ENCODE peak calls at places on chromosomes 6 and 20, in seven cellular contexts. B is GM23338, G is HCT116, S is PC-3, Z is neural progenitor cell, D is hepatocyte, R is SK-N-SH. Q is an unnamed sample.

GRCh38 chr6:90502381-90502780 is 84.5 kb downstream of the MAP3K7 start:
- DNase-seq in B (no peak), D (no peak), G (no peak), S (no peak), R (no peak), Z (no peak), Q (no peak)

GRCh38 chr20:60257671-60258070 is 299.4 kb downstream of the CDH26 start:
- DNase-seq in S (no peak), Z (no peak), R (no peak), B (no peak), D (no peak), G (no peak), Q (no peak)

GRCh38 chr6:21348462-21349195 is 244.9 kb upstream of the SOX4 start:
- DNase-seq in Z (peak), G (no peak), S (peak), D (peak), B (peak), R (no peak), Q (no peak)

GRCh38 chr20:45588800-45589199 is 9.7 kb upstream of the WFDC8 start:
- DNase-seq in R (no peak), B (peak), Z (no peak), D (no peak), S (peak), G (no peak), Q (no peak)

GRCh38 chr20:31278178-31278577 is 20.7 kb downstream of the DEFB115 start:
- DNase-seq in D (no peak), B (no peak), G (no peak), R (no peak), Z (no peak), S (no peak), Q (no peak)

GRCh38 chr6:73078908-73079610 is 146.2 kb downstream of the KHDC1L start:
- DNase-seq in B (no peak), G (no peak), Z (no peak), R (no peak), D (no peak), S (peak), Q (no peak)

GRCh38 chr6:118808794-118809668 is 84.9 kb upstream of the ASF1A start:
- DNase-seq in D (no peak), Z (no peak), B (no peak), R (no peak), S (no peak), G (no peak), Q (peak)

GRCh38 chr20:50048420-50049166 is 64.4 kb downstream of the UBE2V1 start:
- DNase-seq in S (no peak), G (no peak), R (no peak), Z (no peak), D (no peak), B (no peak), Q (no peak)

GRCh38 chr6:88870728-88871330 is 92.6 kb downstream of the RNGTT start:
- DNase-seq in Z (peak), B (peak), G (peak), S (peak), R (peak), D (peak), Q (peak)

GRCh38 chr6:106005013-106005412 is 81.1 kb upstream of the PRDM1 start:
- DNase-seq in D (no peak), G (no peak), B (peak), Z (no peak), S (no peak), R (no peak), Q (no peak)

GRCh38 chr6:5486214-5486613 is 224.9 kb downstream of the FARS2 start:
- DNase-seq in D (no peak), S (no peak), G (no peak), Z (no peak), B (no peak), R (no peak), Q (no peak)

GRCh38 chr6:13689511-13690256 is 22.0 kb downstream of the RANBP9 start:
- DNase-seq in R (no peak), Z (no peak), S (peak), B (no peak), G (no peak), D (no peak), Q (no peak)

GRCh38 chr6:55016261-55016660 is 158.1 kb upstream of the HCRTR2 start:
- DNase-seq in D (no peak), R (no peak), G (no peak), Z (no peak), S (no peak), B (no peak), Q (no peak)

GRCh38 chr6:51960419-51960818 is 127.0 kb downstream of the PKHD1 start:
- DNase-seq in R (no peak), B (no peak), G (no peak), S (no peak), D (no peak), Z (no peak), Q (no peak)

GRCh38 chr6:84089081-84089480 is 55.5 kb downstream of the MRAP2 start:
- DNase-seq in S (no peak), D (no peak), B (no peak), G (no peak), R (no peak), Z (no peak), Q (no peak)

GRCh38 chr6:31007694-31008093 is 2.6 kb upstream of the MUC22 start:
- DNase-seq in G (no peak), D (peak), S (peak), Z (no peak), R (no peak), B (no peak), Q (no peak)

GRCh38 chr6:113182370-113183141 is 674.6 kb upstream of the MARCKS start:
- DNase-seq in S (peak), G (no peak), D (no peak), B (no peak), R (no peak), Z (no peak), Q (no peak)

GRCh38 chr6:107819217-107819616 is 4.9 kb downstream of the SCML4 start:
- DNase-seq in Z (no peak), B (no peak), G (no peak), S (no peak), D (no peak), R (no peak), Q (no peak)

GRCh38 chr20:21391495-21392298 is 5.6 kb downstream of the NKX2-4 start:
- DNase-seq in R (peak), D (peak), Z (peak), S (no peak), G (no peak), B (peak), Q (no peak)

GRCh38 chr6:142881290-142881689 is 63.7 kb downstream of the HIVEP2 start:
- DNase-seq in Z (no peak), B (no peak), G (no peak), D (no peak), S (no peak), R (no peak), Q (no peak)

GRCh38 chr6:53945765-53946407 is 151.1 kb downstream of the LRRC1 start:
- DNase-seq in Z (no peak), B (no peak), G (no peak), D (no peak), S (no peak), R (no peak), Q (no peak)

GRCh38 chr20:48697845-48698491 is 129.8 kb downstream of the PREX1 start:
- DNase-seq in S (peak), Z (no peak), B (no peak), R (peak), G (no peak), D (peak), Q (no peak)

GRCh38 chr20:38302721-38303120 is 1.2 kb upstream of the BPI start:
- DNase-seq in Z (peak), B (peak), S (no peak), D (no peak), R (peak), G (no peak), Q (no peak)

GRCh38 chr6:56515081-56515905 is 127.4 kb downstream of the DST start:
- DNase-seq in Z (no peak), R (no peak), S (no peak), B (no peak), G (no peak), D (no peak), Q (no peak)

GRCh38 chr20:46330831-46331371 is 22.6 kb upstream of the CDH22 start:
- DNase-seq in R (no peak), S (no peak), G (no peak), Z (no peak), B (no peak), D (no peak), Q (no peak)

DNA sequence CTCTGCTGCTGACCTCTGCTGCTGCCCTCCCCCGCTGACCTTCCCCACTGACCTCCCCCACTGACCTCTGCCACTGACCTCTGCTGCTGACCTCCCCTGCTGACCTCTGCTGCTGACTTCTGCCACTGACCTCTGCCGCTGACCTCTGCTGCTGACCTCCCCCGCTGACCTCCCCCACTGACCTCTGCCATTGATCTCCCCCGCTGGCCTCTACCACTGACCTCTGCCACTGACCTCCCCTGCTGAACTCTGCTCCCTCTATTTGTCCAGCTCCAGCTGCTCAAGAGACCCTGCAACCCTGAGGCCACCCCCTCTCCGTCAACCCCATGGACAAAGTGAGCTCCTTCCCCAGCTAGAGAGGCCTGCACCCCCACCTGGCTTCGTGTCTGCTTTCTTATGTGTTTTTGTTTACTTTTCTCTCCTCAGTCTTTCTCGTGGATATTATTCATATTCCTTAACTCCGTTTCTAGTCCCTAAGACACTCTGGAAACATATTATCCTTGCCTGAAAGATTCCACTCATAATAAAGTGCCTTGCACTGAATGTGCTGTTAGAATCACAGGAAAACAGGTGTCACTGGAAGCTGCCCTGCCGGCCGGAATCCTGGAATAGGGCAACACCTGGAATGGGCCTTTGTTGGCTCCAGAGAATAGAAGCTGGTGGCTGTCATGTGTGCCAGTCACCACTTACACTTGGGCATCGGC is 91.1 kb upstream of the AFDN start:
- DNase-seq in B (no peak), Z (no peak), G (no peak), D (no peak), R (no peak), S (no peak), Q (no peak)
- TF ChIP-seq EZH2phosphoT487 in B (no peak), Z (no peak), G (no peak), D (no peak), R (no peak), S (no peak), Q (no peak)

GRCh38 chr6:35327349-35328027 is 14.9 kb upstream of the PPARD start:
- DNase-seq in R (peak), B (peak), D (peak), G (peak), S (peak), Z (peak), Q (peak)
- TF ChIP-seq CTCF in R (peak), B (peak), D (peak), G (peak), S (peak), Z (peak), Q (peak)

GRCh38 chr6:9646346-9647042 is 768.4 kb downstream of the TFAP2A start:
- DNase-seq in Z (no peak), B (peak), D (peak), S (no peak), G (no peak), R (no peak), Q (no peak)
- TF ChIP-seq EZH2phosphoT487 in Z (no peak), B (no peak), D (no peak), S (no peak), G (no peak), R (no peak), Q (no peak)

DNA sequence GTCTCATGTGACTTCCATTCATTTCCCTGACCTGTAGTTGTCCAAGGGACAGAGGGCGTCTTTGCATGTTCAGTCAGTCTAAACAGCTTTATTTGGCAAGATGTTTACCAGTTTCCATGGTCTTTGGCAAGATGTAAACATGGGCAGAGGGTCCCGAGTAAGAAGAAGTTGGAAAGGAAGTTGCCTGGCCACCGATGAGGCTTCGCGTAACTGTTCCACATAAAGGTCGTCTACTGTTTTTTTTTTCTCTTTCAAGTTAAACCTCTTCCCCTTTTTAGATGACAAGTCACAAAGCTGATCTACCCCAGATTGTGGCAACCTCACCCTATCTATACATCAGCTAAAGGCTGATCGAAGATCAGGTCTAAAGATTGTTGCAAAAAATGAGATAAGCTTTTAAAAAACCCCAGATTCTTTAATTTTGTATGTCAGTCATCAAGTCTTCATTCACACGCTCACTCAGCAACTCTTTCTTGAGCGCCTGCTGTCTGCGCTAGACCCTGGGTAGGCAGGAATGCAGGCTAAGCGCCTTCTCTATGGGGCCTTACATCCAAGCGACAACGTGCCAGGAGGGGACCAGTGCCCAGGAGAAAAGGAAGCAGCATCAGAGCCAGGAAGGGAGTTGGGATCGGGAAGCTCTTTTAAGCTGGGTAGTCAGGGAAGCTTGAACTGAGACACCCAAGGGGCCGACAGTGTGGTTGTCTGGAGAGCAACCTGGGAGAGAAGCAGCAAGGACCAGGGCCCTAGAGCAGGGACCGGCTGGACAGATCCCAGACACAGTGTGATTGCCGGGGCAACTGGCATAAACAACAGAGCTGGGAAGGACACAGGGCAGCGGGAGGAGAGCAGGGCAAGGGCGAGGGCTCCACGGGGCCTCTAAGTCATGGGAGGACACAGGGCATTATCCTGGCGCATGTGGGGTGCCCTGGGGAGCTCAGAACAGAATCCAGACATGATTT is 31.5 kb upstream of the CCR6 start:
- DNase-seq in R (peak), B (no peak), S (no peak), Z (no peak), G (no peak), D (no peak), Q (peak)
- TF ChIP-seq CTCF in R (no peak), B (no peak), S (no peak), Z (no peak), G (no peak), D (no peak), Q (no peak)

GRCh38 chr20:62298577-62299249 is 4.1 kb upstream of the ADRM1 start:
- DNase-seq in Z (no peak), G (no peak), B (no peak), R (no peak), D (no peak), S (no peak), Q (no peak)
- TF ChIP-seq EZH2phosphoT487 in Z (no peak), G (no peak), B (no peak), R (no peak), D (no peak), S (no peak), Q (no peak)

DNA sequence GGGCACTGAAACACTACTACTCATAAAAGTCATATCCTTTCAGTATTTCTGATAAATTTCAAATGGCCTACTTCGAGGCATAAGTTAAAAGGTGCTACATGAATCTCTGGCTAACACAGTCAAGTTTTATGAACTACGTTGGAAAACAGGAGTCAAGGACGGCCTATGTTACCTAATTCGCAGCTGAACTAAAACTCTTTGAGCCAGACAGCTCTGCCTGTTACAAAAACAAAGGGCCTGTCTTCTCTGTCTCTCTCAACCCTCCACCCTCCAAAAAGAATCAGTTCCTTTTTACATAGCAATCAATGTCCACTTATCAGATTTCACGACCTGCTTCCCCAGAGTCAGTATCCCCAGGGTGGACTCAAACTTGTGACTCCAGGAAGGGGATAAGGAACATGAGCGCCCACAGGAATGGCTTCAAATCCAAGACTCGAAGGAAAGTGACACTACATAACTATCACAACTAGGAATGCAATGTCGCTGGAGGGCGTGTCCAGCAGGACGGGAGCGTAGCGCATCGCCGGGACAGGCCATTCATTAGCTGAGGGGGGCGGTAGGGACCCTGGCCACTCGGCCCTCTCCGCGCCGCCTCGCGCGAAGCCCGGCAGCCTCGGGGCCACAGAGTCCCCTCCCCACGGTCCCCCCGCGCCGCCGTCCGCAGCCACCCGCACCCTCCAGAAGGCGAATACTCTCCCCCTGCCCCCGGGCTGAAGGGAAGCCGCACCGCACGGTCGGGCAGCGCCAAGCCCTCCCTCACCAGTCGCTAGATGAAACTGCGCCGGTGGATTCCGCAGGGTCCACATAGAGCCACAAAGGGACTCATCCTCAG is 526 bp downstream of the IBTK start:
- DNase-seq in S (peak), Z (peak), B (peak), R (peak), D (peak), G (peak), Q (peak)
- TF ChIP-seq CTCF in S (no peak), Z (peak), B (no peak), R (peak), D (no peak), G (no peak), Q (no peak)

DNA sequence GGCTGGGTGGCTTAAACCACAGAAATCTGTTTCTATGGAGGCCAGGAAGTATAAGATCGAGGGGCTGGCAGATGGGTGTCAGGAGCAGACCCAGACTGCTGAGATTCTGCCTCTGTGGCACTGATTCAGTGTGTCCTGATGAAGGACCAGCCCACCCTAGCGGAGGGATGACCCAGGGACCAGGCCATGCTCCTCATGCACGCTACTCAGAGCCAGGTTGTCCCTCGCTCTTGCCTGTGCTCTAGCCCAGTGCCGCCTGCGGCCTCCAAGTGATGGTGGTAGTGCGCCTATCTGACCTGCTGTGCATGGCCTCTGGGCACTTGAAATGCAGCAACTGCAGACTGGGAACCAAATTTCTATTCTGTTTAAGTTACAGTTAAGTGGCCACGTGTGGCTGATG is 13.1 kb upstream of the APMAP start:
- DNase-seq in B (no peak), G (no peak), D (no peak), R (no peak), S (no peak), Z (no peak), Q (no peak)
- TF ChIP-seq EZH2phosphoT487 in B (no peak), G (no peak), D (no peak), R (no peak), S (no peak), Z (no peak), Q (no peak)

GRCh38 chr20:25669826-25670422 is 26.7 kb downstream of the ZNF337 start:
- DNase-seq in G (no peak), R (peak), Z (peak), D (peak), S (peak), B (peak), Q (peak)
- TF ChIP-seq CTCF in G (peak), R (peak), Z (peak), D (peak), S (peak), B (peak), Q (peak)

GRCh38 chr20:56513807-56514150 is 10.8 kb upstream of the FAM209A start:
- DNase-seq in D (no peak), R (no peak), S (no peak), Z (no peak), B (no peak), G (no peak), Q (no peak)

GRCh38 chr20:56517211-56517610 is 7.3 kb upstream of the FAM209A start:
- DNase-seq in R (no peak), D (no peak), Z (no peak), S (no peak), B (no peak), G (no peak), Q (no peak)

GRCh38 chr20:56516631-56517030 is 7.9 kb upstream of the FAM209A start:
- DNase-seq in G (no peak), Z (no peak), S (no peak), B (no peak), D (no peak), R (no peak), Q (no peak)

GRCh38 chr20:56517641-56518040 is 6.9 kb upstream of the FAM209A start:
- DNase-seq in B (no peak), S (no peak), R (no peak), Z (no peak), G (no peak), D (no peak), Q (no peak)

DNA sequence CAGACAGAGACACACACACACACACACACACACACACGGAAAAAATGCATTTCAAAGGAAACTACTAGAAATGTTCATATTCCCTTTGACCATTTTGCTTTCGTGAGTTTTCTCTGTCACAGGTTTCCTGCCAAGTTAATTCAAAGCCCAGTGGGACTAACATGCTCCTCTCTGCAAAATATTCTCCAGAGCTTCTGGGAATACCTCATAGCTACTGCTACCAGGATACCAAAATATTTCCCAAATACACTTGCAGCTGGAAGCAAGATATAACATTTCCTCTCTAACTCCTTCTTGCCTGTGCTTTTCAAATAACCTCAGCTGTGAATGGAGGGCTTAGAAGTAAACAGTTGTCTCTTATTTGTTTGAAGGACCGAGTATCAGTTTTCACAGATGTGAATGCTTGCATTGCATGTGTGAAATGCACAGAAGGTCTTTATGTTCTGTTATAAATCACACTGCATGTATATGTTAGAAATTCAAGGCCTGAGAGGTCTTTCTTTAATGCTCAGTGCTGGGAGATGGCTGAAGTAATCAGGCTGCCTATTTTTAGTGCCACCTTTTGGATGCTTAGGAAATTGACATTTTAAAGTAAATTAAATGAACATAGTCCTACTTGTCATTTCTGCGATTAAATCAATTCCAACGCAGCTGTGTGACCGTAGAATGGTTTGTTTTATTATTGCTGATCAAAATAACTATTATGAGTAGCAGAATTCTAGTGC is 8.7 kb upstream of the FAM209A start:
- DNase-seq in D (no peak), R (peak), B (no peak), G (no peak), S (peak), Z (no peak), Q (no peak)
- TF ChIP-seq EZH2phosphoT487 in D (no peak), R (no peak), B (no peak), G (no peak), S (no peak), Z (no peak), Q (no peak)

Q was measured in OCI-LY7.